ENCODE peak calls at places on chromosome 11, in six cellular contexts. One of them, this sample, is unnamed.

GRCh38 chr11:10246991-10247390 is 47.0 kb downstream of the SBF2 start:
- DNase-seq in transverse colon: no peak
- DNase-seq in upper lobe of left lung: no peak
- DNase-seq in suprapubic skin: no peak
- DNase-seq in stomach: no peak
- DNase-seq in SK-N-SH: no peak
- DNase-seq in this sample: no peak

GRCh38 chr11:73530109-73530508 is 67.8 kb downstream of the FAM168A start:
- DNase-seq in upper lobe of left lung: no peak
- DNase-seq in transverse colon: no peak
- DNase-seq in stomach: no peak
- DNase-seq in suprapubic skin: no peak
- DNase-seq in SK-N-SH: no peak
- DNase-seq in this sample: no peak

GRCh38 chr11:65780770-65781151 is at the start of gene AP5B1:
- DNase-seq in suprapubic skin: peak; percentile 82
- DNase-seq in upper lobe of left lung: peak; percentile 95
- DNase-seq in SK-N-SH: peak; percentile 87
- DNase-seq in transverse colon: peak; percentile 83
- DNase-seq in stomach: peak; percentile 78
- DNase-seq in this sample: no peak

GRCh38 chr11:77819921-77820564 is 479 bp downstream of the RSF1 start:
- DNase-seq in transverse colon: peak; percentile 53
- DNase-seq in SK-N-SH: peak; percentile 68
- DNase-seq in upper lobe of left lung: no peak
- DNase-seq in stomach: peak; percentile 31
- DNase-seq in suprapubic skin: no peak
- DNase-seq in this sample: no peak

GRCh38 chr11:10622957-10623787 is 54.7 kb upstream of the LYVE1 start:
- DNase-seq in stomach: no peak
- DNase-seq in SK-N-SH: no peak
- DNase-seq in suprapubic skin: no peak
- DNase-seq in transverse colon: no peak
- DNase-seq in upper lobe of left lung: no peak
- DNase-seq in this sample: no peak

GRCh38 chr11:88494857-88495256 is 157.3 kb upstream of the CTSC start:
- DNase-seq in stomach: no peak
- DNase-seq in upper lobe of left lung: no peak
- DNase-seq in transverse colon: no peak
- DNase-seq in SK-N-SH: no peak
- DNase-seq in suprapubic skin: no peak
- DNase-seq in this sample: no peak

GRCh38 chr11:57881647-57882046 is 120.0 kb downstream of the CTNND1 start:
- DNase-seq in upper lobe of left lung: no peak
- DNase-seq in suprapubic skin: no peak
- DNase-seq in stomach: no peak
- DNase-seq in SK-N-SH: no peak
- DNase-seq in transverse colon: no peak
- DNase-seq in this sample: no peak

GRCh38 chr11:70024773-70025045 is 53.4 kb upstream of the ANO1 start:
- DNase-seq in stomach: no peak
- DNase-seq in upper lobe of left lung: no peak
- DNase-seq in suprapubic skin: no peak
- DNase-seq in transverse colon: no peak
- DNase-seq in SK-N-SH: no peak
- DNase-seq in this sample: no peak

GRCh38 chr11:113106507-113106906 is 145.3 kb downstream of the NCAM1 start:
- DNase-seq in SK-N-SH: no peak
- DNase-seq in suprapubic skin: no peak
- DNase-seq in transverse colon: no peak
- DNase-seq in stomach: no peak
- DNase-seq in upper lobe of left lung: no peak
- DNase-seq in this sample: no peak

GRCh38 chr11:125892994-125893393 is 5.5 kb downstream of the HYLS1 start:
- DNase-seq in upper lobe of left lung: no peak
- DNase-seq in SK-N-SH: no peak
- DNase-seq in suprapubic skin: no peak
- DNase-seq in stomach: no peak
- DNase-seq in transverse colon: no peak
- DNase-seq in this sample: no peak

GRCh38 chr11:125890447-125891100 is 3.1 kb downstream of the HYLS1 start:
- DNase-seq in upper lobe of left lung: no peak
- DNase-seq in suprapubic skin: no peak
- DNase-seq in SK-N-SH: no peak
- DNase-seq in transverse colon: no peak
- DNase-seq in stomach: no peak
- DNase-seq in this sample: no peak

GRCh38 chr11:125886997-125887372 is 483 bp upstream of the HYLS1 start:
- DNase-seq in SK-N-SH: no peak
- DNase-seq in suprapubic skin: peak; percentile 81
- DNase-seq in transverse colon: peak; percentile 34
- DNase-seq in stomach: no peak
- DNase-seq in upper lobe of left lung: peak; percentile 88
- DNase-seq in this sample: no peak

GRCh38 chr11:125887373-125888324 is at the start of gene HYLS1:
- DNase-seq in suprapubic skin: peak; percentile 97
- DNase-seq in upper lobe of left lung: peak; percentile 99
- DNase-seq in SK-N-SH: peak; percentile 90
- DNase-seq in stomach: peak; percentile 95
- DNase-seq in transverse colon: peak; percentile 94
- DNase-seq in this sample: peak; percentile 98

GRCh38 chr11:125892071-125892470 is 4.6 kb downstream of the HYLS1 start:
- DNase-seq in suprapubic skin: no peak
- DNase-seq in transverse colon: no peak
- DNase-seq in stomach: no peak
- DNase-seq in upper lobe of left lung: no peak
- DNase-seq in SK-N-SH: no peak
- DNase-seq in this sample: no peak
- TF ChIP-seq POLR2AphosphoS5 in suprapubic skin: no peak
- TF ChIP-seq POLR2AphosphoS5 in transverse colon: no peak
- TF ChIP-seq POLR2AphosphoS5 in stomach: no peak
- TF ChIP-seq POLR2AphosphoS5 in upper lobe of left lung: no peak
- TF ChIP-seq POLR2AphosphoS5 in SK-N-SH: no peak
- TF ChIP-seq POLR2AphosphoS5 in this sample: no peak

GRCh38 chr11:35041070-35041554 is 97.9 kb upstream of the CD44 start:
- DNase-seq in suprapubic skin: no peak
- DNase-seq in stomach: no peak
- DNase-seq in SK-N-SH: no peak
- DNase-seq in transverse colon: no peak
- DNase-seq in upper lobe of left lung: no peak
- DNase-seq in this sample: no peak
- H3K4me3 ChIP-seq in suprapubic skin: peak overlapping the region; percentile 33
- H3K4me3 ChIP-seq in stomach: no peak overlapping the region
- H3K4me3 ChIP-seq in SK-N-SH: no peak overlapping the region
- H3K4me3 ChIP-seq in transverse colon: no peak overlapping the region
- H3K4me3 ChIP-seq in upper lobe of left lung: no peak overlapping the region
- H3K4me3 ChIP-seq in this sample: no peak overlapping the region

DNA sequence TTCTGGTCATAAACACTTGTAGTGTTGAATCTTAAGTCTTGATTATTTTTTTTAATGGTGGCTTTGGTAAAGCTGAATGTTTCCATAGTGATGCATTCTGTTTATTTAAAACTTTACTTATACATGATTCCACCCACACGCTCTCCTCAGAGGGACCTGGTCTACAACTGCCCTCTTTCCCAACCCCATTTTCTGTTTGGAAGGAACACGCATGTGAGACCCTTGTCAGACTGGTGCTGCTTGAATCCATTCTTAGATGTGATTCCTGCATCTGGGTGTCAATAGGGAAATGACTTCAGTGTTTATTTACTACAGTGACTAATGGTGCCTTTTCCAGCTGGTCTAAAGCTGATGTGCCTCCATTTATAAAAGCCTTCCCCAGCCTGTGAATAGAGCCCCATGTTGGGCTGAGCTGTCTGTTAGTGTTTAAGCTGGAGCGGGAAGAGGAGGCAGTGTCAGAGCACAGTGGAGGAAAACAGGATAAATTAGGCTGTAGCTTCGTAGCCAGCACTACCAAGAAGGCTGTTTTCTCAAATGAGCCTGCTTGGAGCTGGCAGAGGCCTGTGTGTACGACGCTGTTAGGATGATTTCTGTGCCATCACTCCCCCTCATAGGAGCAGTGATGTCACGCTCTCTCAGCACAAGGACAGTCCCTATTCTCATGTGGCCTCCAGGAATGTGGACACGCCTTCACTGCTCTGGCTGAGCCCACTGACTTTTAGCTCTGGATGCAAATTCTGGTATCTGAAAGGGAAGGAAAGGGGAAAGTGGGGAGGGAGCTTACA is 18.9 kb upstream of the C11orf96 start:
- DNase-seq in suprapubic skin: no peak
- DNase-seq in transverse colon: no peak
- DNase-seq in upper lobe of left lung: no peak
- DNase-seq in stomach: no peak
- DNase-seq in SK-N-SH: peak; percentile 56
- DNase-seq in this sample: no peak
- TF ChIP-seq EP300 in suprapubic skin: no peak
- TF ChIP-seq EP300 in transverse colon: no peak
- TF ChIP-seq EP300 in upper lobe of left lung: no peak
- TF ChIP-seq EP300 in stomach: peak; percentile 62
- TF ChIP-seq EP300 in SK-N-SH: no peak
- TF ChIP-seq EP300 in this sample: no peak

GRCh38 chr11:46601129-46601528 is 7.3 kb upstream of the AMBRA1 start:
- DNase-seq in suprapubic skin: no peak
- DNase-seq in stomach: no peak
- DNase-seq in SK-N-SH: no peak
- DNase-seq in transverse colon: no peak
- DNase-seq in upper lobe of left lung: no peak
- DNase-seq in this sample: no peak
- TF ChIP-seq POLR2AphosphoS5 in suprapubic skin: no peak
- TF ChIP-seq POLR2AphosphoS5 in stomach: no peak
- TF ChIP-seq POLR2AphosphoS5 in SK-N-SH: no peak
- TF ChIP-seq POLR2AphosphoS5 in transverse colon: no peak
- TF ChIP-seq POLR2AphosphoS5 in upper lobe of left lung: no peak
- TF ChIP-seq POLR2AphosphoS5 in this sample: no peak

GRCh38 chr11:27718853-27719574 is 18.8 kb upstream of the BDNF start:
- DNase-seq in suprapubic skin: no peak
- DNase-seq in stomach: no peak
- DNase-seq in SK-N-SH: peak; percentile 79
- DNase-seq in transverse colon: peak; percentile 12
- DNase-seq in upper lobe of left lung: peak; percentile 77
- DNase-seq in this sample: no peak
- H3K4me3 ChIP-seq in suprapubic skin: peak overlapping the region; percentile 48
- H3K4me3 ChIP-seq in stomach: peak overlapping the region; percentile 51
- H3K4me3 ChIP-seq in SK-N-SH: peak overlapping the region; percentile 77
- H3K4me3 ChIP-seq in transverse colon: peak overlapping the region; percentile 52
- H3K4me3 ChIP-seq in upper lobe of left lung: peak overlapping the region; percentile 21
- H3K4me3 ChIP-seq in this sample: peak overlapping the region; percentile 60

GRCh38 chr11:12195773-12196172 is 85.4 kb downstream of the MICAL2 start:
- DNase-seq in stomach: no peak
- DNase-seq in suprapubic skin: no peak
- DNase-seq in upper lobe of left lung: no peak
- DNase-seq in SK-N-SH: no peak
- DNase-seq in transverse colon: no peak
- DNase-seq in this sample: no peak

GRCh38 chr11:12190511-12190910 is 80.1 kb downstream of the MICAL2 start:
- DNase-seq in upper lobe of left lung: no peak
- DNase-seq in SK-N-SH: no peak
- DNase-seq in suprapubic skin: no peak
- DNase-seq in stomach: no peak
- DNase-seq in transverse colon: no peak
- DNase-seq in this sample: no peak

GRCh38 chr11:12193515-12194336 is 83.3 kb downstream of the MICAL2 start:
- DNase-seq in SK-N-SH: no peak
- DNase-seq in suprapubic skin: no peak
- DNase-seq in transverse colon: no peak
- DNase-seq in upper lobe of left lung: no peak
- DNase-seq in stomach: no peak
- DNase-seq in this sample: no peak

GRCh38 chr11:12189543-12190235 is 79.3 kb downstream of the MICAL2 start:
- DNase-seq in suprapubic skin: no peak
- DNase-seq in transverse colon: no peak
- DNase-seq in SK-N-SH: no peak
- DNase-seq in stomach: no peak
- DNase-seq in upper lobe of left lung: no peak
- DNase-seq in this sample: no peak

DNA sequence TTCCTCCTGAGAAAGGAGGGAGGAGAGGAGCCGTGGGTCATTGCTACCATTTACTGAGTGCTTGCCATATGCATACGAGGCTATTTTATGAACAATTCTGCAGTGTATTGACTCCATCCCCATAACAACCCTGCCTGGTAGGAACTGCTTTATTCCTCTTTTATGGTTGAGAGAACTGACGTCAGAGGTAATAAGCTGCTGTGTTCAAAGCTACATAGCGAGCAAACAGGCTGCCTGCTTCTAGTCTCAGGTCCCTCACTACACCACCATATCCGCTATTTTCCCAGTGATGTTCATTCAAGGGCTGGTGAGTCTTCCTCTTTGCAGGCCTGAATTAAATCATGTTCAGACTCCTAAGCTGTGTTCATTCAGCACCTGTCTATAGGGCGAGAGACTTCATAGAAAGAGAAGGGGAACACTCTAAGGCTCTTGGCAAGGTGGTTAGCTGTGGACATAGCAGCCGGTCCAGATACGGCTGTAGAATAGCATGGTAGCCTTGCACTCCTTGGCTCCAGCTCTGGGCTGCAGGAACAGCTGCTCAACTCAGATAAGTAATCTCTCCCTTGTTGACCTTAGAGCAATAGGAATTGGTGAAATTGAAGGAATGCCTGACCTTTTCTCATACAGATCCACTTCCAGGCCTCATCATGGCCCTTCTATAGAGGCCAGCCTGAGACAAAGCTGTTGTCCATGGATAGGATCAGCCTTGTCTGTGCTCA is 82.6 kb downstream of the MICAL2 start:
- DNase-seq in SK-N-SH: no peak
- DNase-seq in suprapubic skin: no peak
- DNase-seq in transverse colon: no peak
- DNase-seq in upper lobe of left lung: no peak
- DNase-seq in stomach: no peak
- DNase-seq in this sample: no peak
- TF ChIP-seq EP300 in SK-N-SH: no peak
- TF ChIP-seq EP300 in suprapubic skin: no peak
- TF ChIP-seq EP300 in transverse colon: no peak
- TF ChIP-seq EP300 in upper lobe of left lung: no peak
- TF ChIP-seq EP300 in stomach: no peak
- TF ChIP-seq EP300 in this sample: no peak

DNA sequence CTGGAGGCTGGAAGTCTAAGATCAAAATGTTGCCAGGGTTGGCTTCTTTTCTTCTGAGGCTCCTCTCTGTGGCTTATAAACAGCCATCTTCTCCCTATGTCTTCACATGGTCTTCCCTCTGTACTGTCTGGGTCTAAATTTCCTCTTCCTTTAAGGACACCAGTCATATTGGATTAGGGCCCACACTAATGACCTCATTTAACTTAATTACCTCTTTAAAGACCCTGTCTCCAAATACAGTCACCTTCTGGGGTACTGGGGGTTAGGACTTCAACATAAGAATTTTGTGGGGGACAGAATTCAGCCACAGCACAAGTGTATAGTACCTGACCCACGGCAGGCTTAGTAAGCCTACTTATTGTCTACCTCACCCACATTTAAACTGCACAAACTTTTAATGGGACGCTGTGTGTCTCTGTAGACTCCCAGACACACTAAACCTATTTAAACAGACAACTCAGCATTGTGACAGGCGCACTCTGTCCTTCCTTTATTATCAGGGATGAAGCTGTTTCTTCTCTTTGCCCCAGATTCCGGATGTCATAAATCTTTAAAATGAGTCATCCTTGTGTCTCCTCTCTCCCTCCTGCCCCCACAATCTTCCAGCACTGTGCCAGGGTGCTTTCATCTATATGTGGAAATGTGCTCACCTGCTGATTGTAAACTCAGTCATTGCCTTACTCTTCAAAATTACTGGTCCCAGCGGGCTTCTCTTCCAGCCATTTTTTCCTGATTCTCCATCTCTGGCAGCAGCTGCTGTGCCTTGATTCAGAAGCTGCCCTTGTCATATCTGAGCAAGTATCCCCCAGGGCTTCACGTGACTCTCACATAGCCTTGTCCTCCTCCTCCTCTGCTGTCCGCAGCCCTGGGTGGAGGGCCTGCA is 5.4 kb upstream of the MAPK8IP1 start:
- DNase-seq in SK-N-SH: no peak
- DNase-seq in suprapubic skin: no peak
- DNase-seq in transverse colon: no peak
- DNase-seq in upper lobe of left lung: no peak
- DNase-seq in stomach: no peak
- DNase-seq in this sample: no peak
- TF ChIP-seq POLR2AphosphoS5 in SK-N-SH: peak; percentile 22
- TF ChIP-seq POLR2AphosphoS5 in suprapubic skin: no peak
- TF ChIP-seq POLR2AphosphoS5 in transverse colon: peak; percentile 49
- TF ChIP-seq POLR2AphosphoS5 in upper lobe of left lung: no peak
- TF ChIP-seq POLR2AphosphoS5 in stomach: no peak
- TF ChIP-seq POLR2AphosphoS5 in this sample: no peak

This sample was measured in esophagus muscularis mucosa.